ENCODE peak calls at places on chromosome 9, in eight cellular contexts. I, P, M, F, S, C, J and X are unnamed samples.

GRCh38 chr9:114450833-114451706 is 54.2 kb downstream of the WHRN start:
- DNase-seq in I (no peak), P (no peak), M (no peak), F (no peak), S (no peak), C (no peak), J (no peak), X (no peak)

GRCh38 chr9:32161720-32162119 is 222.7 kb upstream of the ACO1 start:
- DNase-seq in I (no peak), P (no peak), M (no peak), F (no peak), S (no peak), C (no peak), J (no peak), X (no peak)

GRCh38 chr9:108816037-108816436 is 39.7 kb downstream of the ACTL7B start:
- DNase-seq in I (no peak), P (peak), M (peak), F (no peak), S (no peak), C (no peak), J (no peak), X (no peak)

GRCh38 chr9:74078647-74079046 is 418.5 kb upstream of the RORB start:
- DNase-seq in I (no peak), P (no peak), M (no peak), F (no peak), S (no peak), C (no peak), J (peak), X (no peak)

GRCh38 chr9:16551692-16552091 is 318.8 kb downstream of the BNC2 start:
- DNase-seq in I (no peak), P (no peak), M (no peak), F (no peak), S (no peak), C (no peak), J (no peak), X (no peak)

GRCh38 chr9:134031071-134031470 is 5.8 kb downstream of the BRD3OS start:
- DNase-seq in I (no peak), P (no peak), M (no peak), F (no peak), S (no peak), C (no peak), J (no peak), X (no peak)

GRCh38 chr9:99726758-99727157 is 94.9 kb upstream of the NR4A3 start:
- DNase-seq in I (no peak), P (no peak), M (peak), F (no peak), S (no peak), C (no peak), J (no peak), X (no peak)

GRCh38 chr9:99466787-99467186 is 244.7 kb downstream of the SEC61B start:
- DNase-seq in I (no peak), P (no peak), M (no peak), F (no peak), S (no peak), C (no peak), J (no peak), X (no peak)

GRCh38 chr9:114777841-114778240 is 28.0 kb downstream of the TNFSF15 start:
- DNase-seq in I (no peak), P (no peak), M (no peak), F (no peak), S (no peak), C (no peak), J (no peak), X (no peak)

GRCh38 chr9:3331801-3332200 is 194.0 kb downstream of the RFX3 start:
- DNase-seq in I (no peak), P (no peak), M (no peak), F (peak), S (no peak), C (no peak), J (no peak), X (no peak)
- TF ChIP-seq CTCF in I (peak), P (peak), M (peak), F (peak), S (peak), C (no peak), J (peak), X (no peak)

GRCh38 chr9:24616858-24617257 is 71.2 kb upstream of the IZUMO3 start:
- DNase-seq in I (no peak), P (no peak), M (no peak), F (no peak), S (peak), C (no peak), J (no peak), X (no peak)

DNA sequence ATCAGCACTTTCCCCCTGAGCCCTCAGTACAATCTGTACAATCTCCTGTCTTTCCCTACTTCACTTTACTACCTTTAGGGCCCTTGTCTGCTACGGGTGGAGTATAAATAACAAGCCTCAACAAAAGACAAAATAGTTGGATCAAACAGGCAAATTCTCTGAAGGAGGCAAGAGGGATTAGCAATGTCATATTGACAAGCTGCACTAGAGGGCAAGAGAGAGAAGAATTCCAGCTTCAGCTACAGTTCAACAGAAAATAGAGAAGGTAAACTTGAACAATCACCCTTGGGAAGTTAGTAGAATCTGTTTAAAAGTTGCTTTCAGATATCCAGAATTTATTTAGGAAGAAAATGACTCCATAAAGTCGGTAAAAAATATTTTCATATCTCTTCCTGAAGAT is 68.4 kb upstream of the IZUMO3 start:
- DNase-seq in I (no peak), P (no peak), M (no peak), F (no peak), S (no peak), C (no peak), J (peak), X (no peak)
- TF ChIP-seq CTCF in I (peak), P (no peak), M (no peak), F (no peak), S (peak), C (no peak), J (no peak), X (no peak)

GRCh38 chr9:136684799-136685198 is 2.5 kb downstream of the AGPAT2 start:
- DNase-seq in I (no peak), P (no peak), M (no peak), F (no peak), S (no peak), C (no peak), J (no peak), X (no peak)

GRCh38 chr9:136686534-136686793 is 793 bp downstream of the AGPAT2 start:
- DNase-seq in I (no peak), P (no peak), M (no peak), F (no peak), S (no peak), C (no peak), J (no peak), X (no peak)

GRCh38 chr9:136685216-136685615 is 2.0 kb downstream of the AGPAT2 start:
- DNase-seq in I (no peak), P (no peak), M (no peak), F (no peak), S (peak), C (no peak), J (no peak), X (no peak)

GRCh38 chr9:136686794-136687711 is at the start of gene AGPAT2:
- DNase-seq in I (no peak), P (peak), M (peak), F (peak), S (peak), C (peak), J (peak), X (no peak)

DNA sequence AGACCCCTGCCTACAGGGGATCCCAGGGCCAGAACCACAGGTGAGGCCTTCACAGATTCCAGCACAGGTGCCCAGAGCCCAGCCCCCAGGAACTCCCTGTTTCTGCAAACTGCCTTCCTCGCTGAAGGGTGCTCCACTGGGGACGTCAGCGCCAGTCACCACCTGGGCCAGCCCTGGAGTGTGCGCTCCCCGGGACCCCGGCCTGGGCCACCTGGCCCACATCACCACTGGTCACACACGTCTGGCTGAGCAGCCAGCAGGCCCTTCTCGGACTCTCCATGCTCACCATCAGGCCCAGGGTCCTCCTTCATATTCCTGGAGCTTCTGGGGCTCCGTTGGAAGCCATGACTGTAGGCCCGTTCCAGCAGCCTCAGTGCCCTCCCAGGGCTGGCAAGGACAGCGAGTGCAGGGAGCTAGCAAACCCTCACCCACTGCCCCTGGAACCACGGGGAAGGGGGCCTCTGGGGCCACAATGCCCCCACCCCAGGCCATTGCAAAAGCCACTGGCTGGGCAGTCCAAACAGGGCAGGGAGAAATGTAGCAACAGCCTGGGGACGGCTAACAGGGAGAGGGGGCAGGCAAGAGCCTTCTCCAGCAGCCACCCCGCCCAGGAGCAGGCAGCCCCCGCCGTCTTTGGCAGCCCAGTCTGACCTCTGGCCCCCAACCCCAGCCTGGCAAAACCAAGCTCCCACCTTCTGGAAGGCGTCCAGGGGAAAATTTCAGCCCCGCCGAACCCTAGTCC is 1.3 kb downstream of the AGPAT2 start:
- DNase-seq in I (no peak), P (peak), M (peak), F (no peak), S (peak), C (no peak), J (no peak), X (no peak)
- TF ChIP-seq CTCF in I (no peak), P (no peak), M (no peak), F (no peak), S (no peak), C (no peak), J (no peak), X (no peak)

GRCh38 chr9:21080793-21081192 is 3.1 kb upstream of the IFNB1 start:
- DNase-seq in I (no peak), P (no peak), M (no peak), F (no peak), S (no peak), C (no peak), J (no peak), X (no peak)

GRCh38 chr9:21077842-21078241 is at the start of gene IFNB1:
- DNase-seq in I (no peak), P (no peak), M (no peak), F (no peak), S (no peak), C (no peak), J (no peak), X (no peak)

GRCh38 chr9:21081451-21081850 is 3.7 kb upstream of the IFNB1 start:
- DNase-seq in I (no peak), P (no peak), M (no peak), F (no peak), S (no peak), C (no peak), J (no peak), X (no peak)

GRCh38 chr9:21075484-21075883 is 2.3 kb downstream of the IFNB1 start:
- DNase-seq in I (no peak), P (no peak), M (no peak), F (no peak), S (no peak), C (no peak), J (no peak), X (no peak)

DNA sequence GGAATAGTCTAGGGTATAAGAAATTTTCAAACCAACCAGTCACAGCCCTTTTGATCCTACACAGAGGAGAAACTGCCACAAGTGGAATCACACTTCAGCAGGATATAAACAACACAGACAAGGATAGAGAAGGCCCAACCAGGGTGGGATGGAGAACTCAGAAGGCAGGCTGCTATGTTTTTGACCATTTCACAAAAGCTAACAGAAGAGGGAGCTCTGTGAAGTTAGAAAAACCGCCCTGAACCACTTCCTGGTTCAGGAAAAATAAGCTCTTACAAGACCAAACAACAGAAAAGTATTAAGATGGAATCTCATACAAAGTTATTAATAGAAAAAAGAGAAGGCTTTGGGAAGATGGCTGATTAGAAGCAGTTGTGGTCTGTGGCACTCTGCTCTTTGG is 960 bp upstream of the IFNB1 start:
- DNase-seq in I (no peak), P (no peak), M (no peak), F (no peak), S (no peak), C (no peak), J (no peak), X (no peak)
- TF ChIP-seq CTCF in I (no peak), P (no peak), M (no peak), F (no peak), S (no peak), C (no peak), J (no peak), X (no peak)

DNA sequence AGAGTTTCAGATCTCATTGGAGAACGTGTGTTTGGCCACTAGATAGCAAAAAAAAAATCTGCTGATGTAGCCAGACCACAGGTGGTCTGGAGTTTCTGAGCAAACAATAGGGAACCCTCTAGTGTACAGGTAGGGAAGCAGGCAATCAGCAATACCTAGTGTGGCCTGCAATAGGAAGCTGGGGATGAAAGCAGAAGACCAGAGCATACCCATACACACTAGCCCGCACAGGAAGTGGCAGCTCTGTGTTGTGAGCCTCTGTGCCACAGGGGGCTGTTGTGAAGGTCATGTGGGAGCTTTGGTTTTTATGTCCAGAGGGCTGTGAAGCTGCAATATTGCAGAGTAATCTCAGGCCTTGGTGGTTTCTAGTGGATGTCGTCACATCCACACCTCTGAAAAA is 81.2 kb downstream of the MTAP start:
- DNase-seq in I (no peak), P (no peak), M (no peak), F (no peak), S (no peak), C (no peak), J (no peak), X (no peak)
- TF ChIP-seq CTCF in I (no peak), P (no peak), M (no peak), F (no peak), S (no peak), C (no peak), J (no peak), X (no peak)

GRCh38 chr9:89430995-89431394 is 66.9 kb downstream of the SEMA4D start:
- DNase-seq in I (no peak), P (no peak), M (no peak), F (no peak), S (no peak), C (no peak), J (peak), X (no peak)

GRCh38 chr9:89428222-89428761 is 69.6 kb downstream of the SEMA4D start:
- DNase-seq in I (no peak), P (no peak), M (no peak), F (no peak), S (no peak), C (no peak), J (no peak), X (no peak)

GRCh38 chr9:89427621-89428221 is 70.2 kb downstream of the SEMA4D start:
- DNase-seq in I (no peak), P (no peak), M (no peak), F (no peak), S (no peak), C (no peak), J (no peak), X (no peak)

GRCh38 chr9:89426389-89426961 is 71.4 kb downstream of the SEMA4D start:
- DNase-seq in I (no peak), P (no peak), M (no peak), F (no peak), S (no peak), C (no peak), J (no peak), X (no peak)

DNA sequence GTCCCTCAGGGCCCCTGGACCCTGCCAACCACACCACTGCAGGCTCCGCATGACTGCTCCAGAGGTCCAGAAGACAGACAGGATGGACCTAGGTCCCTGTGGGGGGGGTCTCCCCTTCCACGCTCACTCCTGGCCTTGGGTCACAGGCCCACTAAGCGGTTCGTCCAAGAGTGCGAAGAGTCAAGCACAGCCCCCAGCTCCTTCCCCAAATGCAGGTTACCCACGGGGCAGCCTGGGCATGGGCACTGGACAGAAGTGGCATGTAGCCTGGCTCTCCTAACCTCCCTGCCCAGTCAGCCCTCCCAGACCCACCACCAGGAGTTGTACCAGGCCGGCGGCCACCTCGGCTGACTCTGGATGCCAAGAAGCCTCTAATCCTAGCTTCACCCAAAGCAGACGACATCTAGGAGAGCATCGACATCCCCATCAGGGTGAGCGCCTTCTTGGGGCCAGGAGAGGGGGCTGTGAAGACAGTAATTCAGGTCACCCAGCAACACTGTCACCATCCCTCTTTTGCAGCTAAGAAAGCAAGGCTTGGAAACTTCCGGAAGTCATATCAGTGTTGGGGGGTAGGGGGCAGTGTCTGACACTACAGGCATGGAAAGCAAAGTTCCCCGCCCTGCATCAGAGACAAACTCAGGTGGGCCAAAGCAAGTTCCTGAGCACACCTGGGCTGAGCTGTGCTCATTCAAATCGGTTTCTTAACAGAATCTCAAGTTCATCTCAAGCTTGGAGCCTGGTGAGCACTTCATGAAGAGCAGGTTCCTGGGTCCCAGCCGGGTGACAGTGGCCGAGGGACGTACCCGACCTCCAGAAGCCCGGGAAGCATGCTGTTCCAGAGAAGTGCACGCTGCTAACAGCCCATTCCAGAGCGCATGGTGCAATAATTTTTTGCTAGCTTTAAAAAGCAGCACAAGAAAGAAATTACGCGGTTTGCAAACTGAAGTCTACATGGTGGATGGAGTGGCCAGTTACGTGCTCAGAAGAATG is 68.7 kb downstream of the SEMA4D start:
- DNase-seq in I (no peak), P (no peak), M (no peak), F (no peak), S (no peak), C (no peak), J (no peak), X (no peak)
- TF ChIP-seq CTCF in I (peak), P (no peak), M (no peak), F (no peak), S (peak), C (peak), J (no peak), X (no peak)